ENCODE peak calls at places on chromosomes 5 and 9, in six cellular contexts. V is bronchial epithelial cell, D is progenitor cell of endocrine pancreas, B is H1, H is AG04450, U is cardiac fibroblast. L is an unnamed sample.

GRCh38 chr9:90964101-90965020 is 162.7 kb downstream of the SYK start:
- DNase-seq in V (no peak), D (no peak), B (peak), H (no peak), U (peak), L (no peak)

GRCh38 chr9:21852751-21853150 is 50.3 kb downstream of the MTAP start:
- DNase-seq in V (no peak), D (no peak), B (no peak), H (no peak), U (no peak), L (no peak)

GRCh38 chr9:80503692-80504400 is 932.1 kb downstream of the TLE4 start:
- DNase-seq in V (no peak), D (no peak), B (no peak), H (no peak), U (no peak), L (no peak)

GRCh38 chr9:127720031-127720864 is 4.4 kb downstream of the TTC16 start:
- DNase-seq in V (no peak), D (no peak), B (no peak), H (no peak), U (no peak), L (no peak)

GRCh38 chr9:92332577-92333287 is 7.0 kb downstream of the CENPP start:
- DNase-seq in V (no peak), D (no peak), B (no peak), H (no peak), U (peak), L (no peak)

GRCh38 chr9:133585481-133586367 is 23.5 kb downstream of the FAM163B start:
- DNase-seq in V (no peak), D (no peak), B (peak), H (no peak), U (no peak), L (peak)

GRCh38 chr5:159444441-159445082 is 114.3 kb upstream of the IL12B start:
- DNase-seq in V (peak), D (no peak), B (no peak), H (peak), U (peak), L (no peak)

GRCh38 chr5:88262116-88262515 is 6.5 kb downstream of the TMEM161B start:
- DNase-seq in V (peak), D (no peak), B (no peak), H (no peak), U (peak), L (no peak)

GRCh38 chr9:137761032-137761431 is 116.5 kb upstream of the CACNA1B start:
- DNase-seq in V (no peak), D (no peak), B (no peak), H (no peak), U (no peak), L (no peak)

GRCh38 chr5:107286447-107287098 is 384.2 kb downstream of the EFNA5 start:
- DNase-seq in V (no peak), D (no peak), B (no peak), H (no peak), U (no peak), L (no peak)

GRCh38 chr9:81549500-81550206 is 139.7 kb downstream of the TLE1 start:
- DNase-seq in V (no peak), D (no peak), B (no peak), H (no peak), U (no peak), L (no peak)

GRCh38 chr9:89555426-89556375 is 49.1 kb upstream of the GADD45G start:
- DNase-seq in V (no peak), D (no peak), B (no peak), H (no peak), U (no peak), L (no peak)

GRCh38 chr5:38742821-38743220 is 103.0 kb upstream of the OSMR start:
- DNase-seq in V (no peak), D (no peak), B (no peak), H (no peak), U (no peak), L (no peak)

GRCh38 chr5:151288180-151288579 is 15.4 kb downstream of the SLC36A3 start:
- DNase-seq in V (peak), D (no peak), B (no peak), H (no peak), U (no peak), L (no peak)
- TF ChIP-seq CTCF in V (peak), D (peak), B (no peak), H (no peak), U (no peak), L (no peak)

DNA sequence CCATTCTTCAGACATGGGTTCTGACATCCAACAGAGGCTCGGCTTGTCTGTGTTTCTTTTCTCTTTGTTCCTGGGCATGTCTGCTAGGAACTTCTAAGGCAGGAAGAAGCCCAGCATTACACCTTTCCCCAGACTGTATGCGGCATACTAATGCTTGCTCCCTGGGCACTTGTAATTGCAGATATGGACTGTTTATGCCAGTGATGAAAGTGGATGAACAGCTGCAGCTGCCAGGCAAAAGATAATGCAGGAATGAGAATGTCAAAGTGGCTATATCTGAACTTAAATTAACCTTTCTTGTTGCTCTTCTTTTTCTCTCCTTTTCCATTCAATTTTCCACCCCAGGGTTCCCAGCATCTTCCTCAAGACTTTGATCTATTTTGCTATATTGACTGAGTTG is 344.3 kb downstream of the MAN2A1 start:
- DNase-seq in V (no peak), D (no peak), B (no peak), H (no peak), U (no peak), L (no peak)
- TF ChIP-seq CTCF in V (no peak), D (no peak), B (no peak), H (no peak), U (no peak), L (no peak)

GRCh38 chr5:132736853-132737833 is at the start of gene KIF3A:
- DNase-seq in V (peak), D (peak), B (peak), H (peak), U (peak), L (peak)
- TF ChIP-seq CTCF in V (no peak), D (peak), B (no peak), H (no peak), U (no peak), L (peak)

GRCh38 chr5:867300-867699 is 16.5 kb upstream of the ZDHHC11 start:
- DNase-seq in V (no peak), D (no peak), B (no peak), H (no peak), U (no peak), L (no peak)
- TF ChIP-seq CTCF in V (no peak), D (no peak), B (no peak), H (no peak), U (no peak), L (peak)

GRCh38 chr9:16290169-16290568 is 580.3 kb downstream of the BNC2 start:
- DNase-seq in V (no peak), D (no peak), B (no peak), H (no peak), U (no peak), L (no peak)
- TF ChIP-seq CTCF in V (no peak), D (no peak), B (no peak), H (no peak), U (no peak), L (no peak)

GRCh38 chr5:171668097-171668412 is 117.6 kb upstream of the SMIM23 start:
- DNase-seq in V (no peak), D (no peak), B (no peak), H (no peak), U (no peak), L (no peak)

GRCh38 chr5:171672556-171672955 is 113.1 kb upstream of the SMIM23 start:
- DNase-seq in V (no peak), D (no peak), B (peak), H (no peak), U (no peak), L (no peak)

GRCh38 chr5:171666815-171667214 is 118.8 kb upstream of the SMIM23 start:
- DNase-seq in V (no peak), D (no peak), B (peak), H (no peak), U (no peak), L (no peak)

GRCh38 chr5:171664489-171664888 is 121.1 kb upstream of the SMIM23 start:
- DNase-seq in V (no peak), D (no peak), B (no peak), H (no peak), U (no peak), L (no peak)

DNA sequence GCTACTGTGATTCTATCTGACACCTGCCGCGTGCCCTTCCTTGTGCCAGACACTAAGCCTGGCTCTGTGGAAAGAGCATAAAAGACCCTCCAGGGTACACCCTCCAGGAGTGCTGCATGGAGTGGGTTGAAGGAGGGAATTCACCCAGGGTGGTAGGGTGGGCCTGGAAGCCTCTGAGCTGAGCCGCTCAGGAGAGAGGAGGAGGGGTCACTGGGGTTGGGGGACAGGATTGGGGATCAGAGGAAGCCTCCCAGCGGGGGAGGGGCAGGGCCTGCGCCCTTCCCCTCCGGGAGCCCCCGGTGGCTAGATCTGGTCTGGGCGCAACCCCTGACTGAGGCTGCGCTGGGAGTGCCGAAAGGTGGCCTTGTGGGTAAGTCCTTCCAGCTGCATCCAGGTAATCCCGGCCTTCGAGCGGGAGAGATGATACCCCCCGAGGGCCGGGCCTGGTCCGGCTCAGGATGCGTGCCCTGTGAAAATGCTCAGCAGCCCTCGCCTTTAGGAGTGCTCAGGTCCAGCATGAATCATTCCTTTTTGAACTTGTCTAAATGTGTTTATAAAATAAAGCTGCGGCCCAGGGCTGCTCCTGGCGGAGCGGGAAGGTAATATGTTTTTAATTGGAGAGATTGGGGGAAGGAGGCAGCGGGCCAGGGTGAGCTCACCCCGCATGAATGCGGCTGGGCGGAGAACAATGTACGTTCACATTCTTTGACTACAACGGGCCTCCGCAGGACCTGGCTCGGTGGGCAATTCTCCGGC is 118.1 kb upstream of the SMIM23 start:
- DNase-seq in V (peak), D (no peak), B (peak), H (peak), U (peak), L (no peak)
- TF ChIP-seq CTCF in V (peak), D (no peak), B (no peak), H (peak), U (no peak), L (no peak)

DNA sequence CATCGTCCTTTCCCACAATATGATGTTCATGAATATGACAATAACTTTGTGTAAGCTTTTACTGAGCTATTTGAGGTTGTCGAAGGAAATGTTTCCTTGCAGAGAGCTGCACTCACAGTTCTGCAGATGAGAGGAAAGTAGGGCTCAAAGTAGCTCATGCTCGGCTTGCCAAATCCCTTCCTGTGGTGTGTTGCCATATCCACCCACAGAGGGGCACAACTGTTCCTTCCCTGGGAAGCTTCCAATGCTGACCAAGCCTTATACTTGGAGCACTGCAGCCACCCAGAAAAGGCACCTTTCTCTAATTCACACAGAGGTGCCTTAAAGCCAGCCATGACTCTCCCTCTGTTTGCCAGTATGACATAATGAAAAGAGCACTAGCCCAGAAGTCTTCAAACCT is 390.3 kb downstream of the CAAP1 start:
- DNase-seq in V (no peak), D (no peak), B (no peak), H (no peak), U (no peak), L (no peak)
- TF ChIP-seq CTCF in V (no peak), D (peak), B (peak), H (no peak), U (no peak), L (no peak)

GRCh38 chr9:24817756-24818155 is 272.1 kb upstream of the IZUMO3 start:
- DNase-seq in V (no peak), D (no peak), B (no peak), H (no peak), U (no peak), L (no peak)
- TF ChIP-seq CTCF in V (no peak), D (no peak), B (no peak), H (no peak), U (no peak), L (no peak)

GRCh38 chr5:135395451-135395850 is 3.6 kb downstream of the MACROH2A1 start:
- DNase-seq in V (no peak), D (no peak), B (no peak), H (no peak), U (no peak), L (no peak)

GRCh38 chr5:135393691-135394090 is 5.3 kb downstream of the MACROH2A1 start:
- DNase-seq in V (no peak), D (no peak), B (no peak), H (peak), U (no peak), L (no peak)

GRCh38 chr5:135393229-135393628 is 5.8 kb downstream of the MACROH2A1 start:
- DNase-seq in V (no peak), D (no peak), B (no peak), H (no peak), U (no peak), L (no peak)

GRCh38 chr5:135392256-135392655 is 6.8 kb downstream of the MACROH2A1 start:
- DNase-seq in V (no peak), D (no peak), B (no peak), H (no peak), U (peak), L (no peak)

DNA sequence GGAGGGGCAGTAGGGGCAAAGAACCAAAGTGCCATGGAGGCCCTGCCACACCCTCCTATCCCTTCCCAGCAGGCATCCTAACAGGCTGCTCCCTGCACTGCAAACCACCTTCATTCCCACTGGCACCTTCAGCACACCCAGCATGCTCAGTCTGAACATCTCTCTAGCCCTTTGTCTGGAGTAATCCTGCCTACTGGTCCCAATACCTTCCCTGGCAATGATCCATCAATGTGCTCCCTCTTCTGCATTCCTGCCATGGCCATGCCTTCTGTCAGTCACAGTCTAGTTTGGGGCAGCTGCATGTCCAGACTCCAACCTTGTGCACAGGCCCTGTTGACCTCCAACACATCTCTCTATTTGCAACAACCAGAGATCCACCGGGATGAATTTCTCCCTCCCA is 4.9 kb downstream of the MACROH2A1 start:
- DNase-seq in V (no peak), D (no peak), B (no peak), H (no peak), U (no peak), L (no peak)
- TF ChIP-seq CTCF in V (no peak), D (no peak), B (no peak), H (no peak), U (no peak), L (no peak)